ENCODE peak calls at places on chromosomes 6 and 20, in ten cellular contexts. V, A, X, N, S, O, J, T, G and E are unnamed samples.

GRCh38 chr6:136873733-136874132 is 48.4 kb upstream of the SLC35D3 start:
- DNase-seq in V (no peak), A (peak; percentile 27), X (no peak), N (no peak), S (no peak), O (no peak), J (no peak), T (no peak), G (no peak), E (no peak)

GRCh38 chr20:10228330-10228729 is 9.7 kb downstream of the SNAP25 start:
- DNase-seq in V (no peak), A (no peak), X (no peak), N (no peak), S (no peak), O (no peak), J (no peak), T (peak; percentile 91), G (no peak), E (no peak)

GRCh38 chr20:41133709-41134361 is 3.5 kb upstream of the PLCG1 start:
- DNase-seq in V (no peak), A (no peak), X (no peak), N (no peak), S (no peak), O (peak; percentile 79), J (no peak), T (no peak), G (no peak), E (no peak)

GRCh38 chr6:20403080-20403765 is 1.5 kb downstream of the E2F3 start:
- DNase-seq in V (peak; percentile 91), A (peak; percentile 82), X (peak; percentile 78), N (peak; percentile 89), S (peak; percentile 64), O (peak; percentile 94), J (peak; percentile 93), T (peak; percentile 49), G (peak; percentile 70), E (peak; percentile 97)

GRCh38 chr6:79260772-79261171 is 26.3 kb upstream of the HMGN3 start:
- DNase-seq in V (no peak), A (no peak), X (no peak), N (no peak), S (no peak), O (no peak), J (no peak), T (no peak), G (no peak), E (no peak)

GRCh38 chr6:72811971-72812421 is 190.1 kb downstream of the KCNQ5 start:
- DNase-seq in V (peak; percentile 6), A (peak; percentile 90), X (no peak), N (no peak), S (no peak), O (no peak), J (peak; percentile 80), T (no peak), G (no peak), E (no peak)

GRCh38 chr20:8131598-8132014 is 460 bp upstream of the PLCB1 start:
- DNase-seq in V (no peak), A (peak; percentile 28), X (no peak), N (no peak), S (no peak), O (no peak), J (peak; percentile 21), T (peak; percentile 84), G (no peak), E (no peak)

GRCh38 chr6:80454197-80454596 is 347.7 kb downstream of the BCKDHB start:
- DNase-seq in V (peak; percentile 77), A (peak; percentile 94), X (no peak), N (no peak), S (no peak), O (peak; percentile 8), J (peak; percentile 88), T (no peak), G (no peak), E (no peak)

GRCh38 chr6:129120856-129121255 is 237.9 kb downstream of the LAMA2 start:
- DNase-seq in V (no peak), A (no peak), X (no peak), N (no peak), S (no peak), O (no peak), J (no peak), T (no peak), G (no peak), E (no peak)

GRCh38 chr20:46230811-46231282 is 77.5 kb downstream of the CDH22 start:
- DNase-seq in V (peak; percentile 46), A (no peak), X (no peak), N (no peak), S (no peak), O (no peak), J (peak; percentile 52), T (no peak), G (no peak), E (no peak)

GRCh38 chr6:167849846-167850459 is 23.2 kb downstream of the AFDN start:
- DNase-seq in V (no peak), A (no peak), X (no peak), N (no peak), S (no peak), O (no peak), J (peak; percentile 88), T (no peak), G (no peak), E (no peak)

GRCh38 chr6:170050591-170051041 is 240.3 kb downstream of the DLL1 start:
- DNase-seq in V (no peak), A (no peak), X (no peak), N (peak; percentile 35), S (no peak), O (no peak), J (no peak), T (no peak), G (no peak), E (peak; percentile 51)

GRCh38 chr20:45012682-45013302 is 46.5 kb downstream of the STK4 start:
- DNase-seq in V (peak; percentile 61), A (peak; percentile 49), X (no peak), N (no peak), S (no peak), O (no peak), J (peak; percentile 53), T (no peak), G (no peak), E (no peak)

GRCh38 chr20:53578492-53579222 is 15.0 kb downstream of the ZNF217 start:
- DNase-seq in V (peak; percentile 80), A (peak; percentile 82), X (no peak), N (no peak), S (no peak), O (peak; percentile 60), J (peak; percentile 100), T (peak; percentile 19), G (no peak), E (no peak)

GRCh38 chr6:52640170-52640569 is 30.7 kb upstream of the TMEM14A start:
- DNase-seq in V (peak; percentile 27), A (no peak), X (peak; percentile 1), N (no peak), S (no peak), O (no peak), J (no peak), T (peak; percentile 28), G (no peak), E (no peak)

GRCh38 chr6:25192562-25192961 is 86.6 kb upstream of the CARMIL1 start:
- DNase-seq in V (peak; percentile 54), A (no peak), X (no peak), N (no peak), S (no peak), O (no peak), J (no peak), T (no peak), G (no peak), E (no peak)

GRCh38 chr6:46042355-46042999 is 26.8 kb upstream of the CLIC5 start:
- DNase-seq in V (peak; percentile 52), A (peak; percentile 9), X (no peak), N (no peak), S (no peak), O (peak; percentile 11), J (peak; percentile 59), T (peak; percentile 86), G (no peak), E (no peak)

GRCh38 chr6:133778414-133778813 is 110.5 kb upstream of the TCF21 start:
- DNase-seq in V (peak; percentile 76), A (peak; percentile 77), X (no peak), N (no peak), S (no peak), O (no peak), J (peak; percentile 23), T (no peak), G (no peak), E (no peak)

GRCh38 chr6:151448623-151449022 is 3.3 kb downstream of the RMND1 start:
- DNase-seq in V (no peak), A (no peak), X (no peak), N (no peak), S (no peak), O (no peak), J (no peak), T (no peak), G (no peak), E (no peak)

GRCh38 chr20:37526839-37527637 is 638 bp downstream of the BLCAP start:
- DNase-seq in V (peak; percentile 70), A (no peak), X (no peak), N (no peak), S (no peak), O (no peak), J (peak; percentile 33), T (no peak), G (no peak), E (peak; percentile 69)

GRCh38 chr6:135159531-135159930 is 21.6 kb upstream of the MYB start:
- DNase-seq in V (no peak), A (no peak), X (no peak), N (no peak), S (no peak), O (peak; percentile 57), J (no peak), T (no peak), G (no peak), E (no peak)